ENCODE peak calls at places on chromosomes 4 and X, in nine cellular contexts. V is mammary epithelial cell, K is endodermal cell, J is psoas muscle, X is mesendoderm, A is astrocyte, P is PC-3, N is right lobe of liver, M is adrenal gland. Q is an unnamed sample. For H3K4me1 and H3K36me3, the result is how much of the 10 kb centered on the place peaks cover.

GRCh38 chr4:70240192-70240591 is 2.2 kb upstream of the CSN3 start:
- DNase-seq in V (no peak), K (no peak), J (no peak), X (peak), A (peak), P (no peak), N (no peak), M (no peak), Q (no peak)

GRCh38 chr4:22233257-22233656 is 282.6 kb downstream of the ADGRA3 start:
- DNase-seq in V (no peak), K (no peak), J (no peak), X (no peak), A (no peak), P (no peak), N (no peak), M (no peak), Q (no peak)

GRCh38 chrX:41337140-41337539 is 3.2 kb downstream of the DDX3X start:
- DNase-seq in V (peak), K (no peak), J (no peak), X (no peak), A (no peak), P (peak), N (no peak), M (no peak), Q (no peak)

GRCh38 chr4:18049446-18049845 is 27.9 kb upstream of the LCORL start:
- DNase-seq in V (no peak), K (no peak), J (no peak), X (no peak), A (no peak), P (no peak), N (no peak), M (no peak), Q (no peak)

GRCh38 chr4:20109395-20109794 is 142.3 kb upstream of the SLIT2 start:
- DNase-seq in V (no peak), K (no peak), J (no peak), X (no peak), A (no peak), P (no peak), N (no peak), M (no peak), Q (no peak)

GRCh38 chr4:89641367-89641687 is 195.6 kb downstream of the SNCA start:
- DNase-seq in V (no peak), K (no peak), J (no peak), X (no peak), A (no peak), P (no peak), N (no peak), M (no peak), Q (no peak)

GRCh38 chr4:152961752-152962117 is 25.6 kb downstream of the FHDC1 start:
- DNase-seq in V (no peak), K (no peak), J (no peak), X (no peak), A (no peak), P (no peak), N (no peak), M (no peak), Q (no peak)

GRCh38 chrX:20742106-20742505 is 475.4 kb upstream of the RPS6KA3 start:
- DNase-seq in V (no peak), K (no peak), J (no peak), X (no peak), A (peak), P (peak), N (no peak), M (peak), Q (no peak)

GRCh38 chr4:94759767-94760211 is 2.0 kb downstream of the BMPR1B start:
- DNase-seq in V (peak), K (no peak), J (no peak), X (no peak), A (no peak), P (peak), N (no peak), M (no peak), Q (no peak)

GRCh38 chr4:6702761-6703160 is 6.9 kb downstream of the MRFAP1L1 start:
- DNase-seq in V (no peak), K (no peak), J (no peak), X (no peak), A (no peak), P (no peak), N (no peak), M (no peak), Q (no peak)

GRCh38 chr4:6706173-6706572 is 3.5 kb downstream of the MRFAP1L1 start:
- DNase-seq in V (no peak), K (no peak), J (no peak), X (no peak), A (no peak), P (no peak), N (no peak), M (no peak), Q (no peak)

GRCh38 chr4:6705638-6706037 is 4.0 kb downstream of the MRFAP1L1 start:
- DNase-seq in V (no peak), K (no peak), J (no peak), X (no peak), A (no peak), P (no peak), N (no peak), M (no peak), Q (no peak)

GRCh38 chr4:6701371-6701770 is 7.7 kb downstream of the S100P start:
- DNase-seq in V (no peak), K (peak), J (no peak), X (peak), A (no peak), P (peak), N (no peak), M (no peak), Q (no peak)

GRCh38 chr4:6703786-6704185 is 5.9 kb downstream of the MRFAP1L1 start:
- DNase-seq in V (no peak), K (no peak), J (no peak), X (no peak), A (no peak), P (no peak), N (no peak), M (no peak), Q (no peak)
- H3K4me3 ChIP-seq in V (no peak), K (peak), J (peak), X (no peak), A (no peak), P (no peak), N (no peak), M (no peak), Q (no peak)

GRCh38 chrX:120464409-120464808 is 4.7 kb downstream of the LAMP2 start:
- DNase-seq in V (no peak), K (no peak), J (no peak), X (no peak), A (no peak), P (no peak), N (no peak), M (no peak), Q (no peak)

GRCh38 chrX:120459313-120459712 is 9.8 kb downstream of the LAMP2 start:
- DNase-seq in V (no peak), K (no peak), J (no peak), X (no peak), A (no peak), P (no peak), N (no peak), M (no peak), Q (no peak)

GRCh38 chrX:120457766-120458180 is 11.3 kb downstream of the LAMP2 start:
- DNase-seq in V (peak), K (no peak), J (no peak), X (no peak), A (peak), P (peak), N (no peak), M (no peak), Q (no peak)

GRCh38 chrX:120463241-120463640 is 5.9 kb downstream of the LAMP2 start:
- DNase-seq in V (peak), K (no peak), J (no peak), X (no peak), A (no peak), P (peak), N (no peak), M (no peak), Q (no peak)

DNA sequence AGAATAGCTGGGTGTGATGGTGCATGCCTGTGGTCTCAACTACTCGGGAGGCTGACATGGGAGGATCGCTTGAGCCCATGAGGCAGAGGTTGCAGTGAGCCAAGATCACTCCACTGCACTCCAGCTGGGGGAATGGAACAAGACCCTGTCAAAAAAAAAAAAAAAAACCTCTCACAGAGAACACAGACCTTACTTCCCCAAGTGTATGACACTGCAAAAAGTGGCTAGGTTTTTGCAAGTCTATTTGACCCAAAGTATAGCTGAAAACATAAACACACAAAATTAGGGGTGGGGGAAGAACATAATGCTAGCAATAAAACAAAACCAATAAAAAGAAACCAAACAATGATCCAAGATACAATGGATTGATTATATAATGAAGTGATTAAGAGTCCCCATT is 6.7 kb downstream of the LAMP2 start:
- DNase-seq in V (no peak), K (no peak), J (no peak), X (no peak), A (no peak), P (no peak), N (no peak), M (no peak), Q (no peak)
- H3K4me1 ChIP-seq in V (under half), K (under half), J (under half), X (under half), A (under half), P (under half), N (under half), M (under half), Q (under half)

DNA sequence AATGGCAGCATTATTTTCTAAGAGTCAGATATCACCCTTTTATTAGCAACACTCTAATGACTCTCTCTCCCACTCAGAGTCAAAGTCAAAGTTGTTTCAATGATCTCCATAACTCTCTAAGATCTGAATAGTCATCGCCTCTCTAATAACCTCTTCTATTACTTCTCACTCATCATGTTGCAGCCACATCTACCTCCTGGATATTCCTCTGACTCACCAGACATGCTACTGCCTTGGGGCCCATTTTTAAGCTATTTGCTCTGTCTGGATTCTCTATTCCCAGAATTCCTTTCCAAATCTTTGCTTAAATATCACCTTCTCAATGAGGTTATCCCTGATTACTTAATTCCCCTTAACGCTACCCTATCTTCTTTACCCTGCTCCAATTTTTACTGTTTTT is 391.8 kb upstream of the MAGEB16 start:
- DNase-seq in V (peak), K (no peak), J (no peak), X (no peak), A (no peak), P (no peak), N (no peak), M (no peak), Q (no peak)
- H3K36me3 ChIP-seq in V (under half), K (under half), J (under half), X (under half), A (under half), P (under half), N (under half), M (under half), Q (under half)

DNA sequence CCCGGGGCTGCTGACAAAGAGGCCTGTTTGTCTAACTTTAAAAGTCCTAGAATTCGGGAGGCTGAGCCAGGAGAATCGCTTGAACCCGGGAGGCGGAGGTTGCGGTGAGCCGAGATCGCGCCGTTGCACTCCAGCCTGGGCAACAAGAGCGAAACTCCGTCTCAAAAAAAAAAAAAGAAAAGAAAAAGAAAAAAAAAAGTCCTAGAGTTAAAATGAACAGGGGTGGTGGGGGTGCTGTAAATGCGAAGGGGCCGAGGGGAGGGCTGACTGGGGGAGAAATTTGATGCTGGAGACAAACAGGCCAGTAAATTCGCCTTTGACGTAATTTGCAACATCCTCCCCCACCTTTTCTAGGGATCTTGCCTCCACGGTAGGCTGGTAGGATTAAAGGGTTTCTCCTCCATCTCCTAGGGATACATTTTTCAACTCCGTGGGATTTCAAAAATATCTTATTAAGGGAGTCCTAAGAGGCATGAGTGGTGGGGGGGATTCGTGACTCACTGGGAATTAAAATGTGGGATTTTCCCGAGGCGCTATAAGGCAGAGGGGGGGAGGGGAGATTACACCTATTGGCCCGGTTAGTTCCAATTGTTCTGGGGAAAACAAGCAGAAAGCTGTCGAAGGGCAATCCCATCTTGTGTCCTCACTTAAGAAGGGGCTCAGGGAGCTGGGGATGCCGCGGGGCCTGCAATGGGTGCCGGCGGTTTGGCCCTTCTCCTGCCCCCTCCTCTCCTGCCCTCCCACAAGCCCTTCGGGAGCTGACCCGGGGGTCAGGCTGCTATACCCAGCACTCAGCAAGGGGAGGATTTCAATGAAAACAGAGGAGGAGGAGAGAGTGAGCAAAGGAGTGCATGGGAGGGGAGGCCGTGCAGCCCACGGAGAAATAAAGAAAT is 3.0 kb upstream of the BCOR start:
- DNase-seq in V (no peak), K (peak), J (no peak), X (peak), A (no peak), P (no peak), N (no peak), M (no peak), Q (no peak)
- H3K4me3 ChIP-seq in V (no peak), K (no peak), J (no peak), X (no peak), A (no peak), P (peak), N (no peak), M (no peak), Q (no peak)

GRCh38 chr4:118173956-118174355 is 139.7 kb downstream of the NDST3 start:
- DNase-seq in V (peak), K (no peak), J (no peak), X (no peak), A (peak), P (peak), N (no peak), M (no peak), Q (no peak)
- H3K4me1 ChIP-seq in V (under half), K (under half), J (under half), X (under half), A (under half), P (under half), N (under half), M (under half), Q (under half)

DNA sequence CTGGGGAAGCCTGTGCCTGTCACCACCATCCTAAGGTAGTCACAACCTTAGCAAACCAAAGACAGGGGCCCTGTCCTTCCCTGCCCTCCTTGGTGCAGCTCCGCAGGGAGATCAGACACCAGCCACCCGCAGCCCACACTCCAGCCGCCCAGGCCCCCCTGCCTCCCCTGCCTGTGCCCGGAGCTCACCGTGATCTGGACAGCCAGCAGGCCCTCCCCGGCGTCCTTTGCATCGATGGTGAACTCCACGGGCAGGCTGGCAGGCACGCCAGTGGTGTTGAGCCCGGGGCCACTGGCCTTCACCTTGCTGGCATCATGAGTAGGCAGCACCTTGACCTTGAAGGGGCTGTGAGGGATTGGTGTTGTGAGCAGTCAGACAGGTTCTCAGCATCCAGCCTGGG is 16.4 kb downstream of the FLNA start:
- DNase-seq in V (no peak), K (no peak), J (no peak), X (no peak), A (no peak), P (no peak), N (no peak), M (no peak), Q (no peak)
- H3K36me3 ChIP-seq in V (under half), K (half or more), J (under half), X (under half), A (under half), P (half or more), N (under half), M (under half), Q (under half)